ENCODE peak calls at places on chromosomes 4 and X, in five cellular contexts. U is WTC11, E is IMR-90, N is coronary artery, W is K562. H is an unnamed sample.

GRCh38 chr4:164337219-164337944 is 416.5 kb upstream of the SMIM31 start:
- DNase-seq in W (no peak), E (no peak), U (no peak), N (no peak), H (no peak)

GRCh38 chrX:140123446-140123845 is 158.1 kb upstream of the CXorf66 start:
- DNase-seq in W (no peak), N (no peak), U (peak; percentile 32), E (no peak), H (no peak)

GRCh38 chr4:152674359-152674758 is 5.4 kb downstream of the TMEM154 start:
- DNase-seq in W (no peak), E (no peak), U (no peak), N (no peak), H (no peak)

GRCh38 chr4:11497212-11497806 is 68.6 kb upstream of the HS3ST1 start:
- DNase-seq in N (no peak), W (no peak), U (no peak), E (no peak), H (no peak)

GRCh38 chr4:101600287-101600686 is 190.2 kb upstream of the BANK1 start:
- DNase-seq in E (no peak), W (no peak), U (no peak), N (no peak), H (no peak)

GRCh38 chr4:48642421-48643144 is 137.5 kb downstream of the FRYL start:
- DNase-seq in N (no peak), U (no peak), E (peak; percentile 33), W (no peak), H (no peak)

GRCh38 chrX:47202316-47202715 is 8.7 kb downstream of the UBA1 start:
- DNase-seq in W (no peak), N (no peak), E (no peak), U (no peak), H (no peak)

GRCh38 chrX:106999002-106999975 is 723 bp downstream of the MORC4 start:
- DNase-seq in W (no peak), E (peak; percentile 49), U (peak; percentile 25), N (no peak), H (peak; percentile 30)

GRCh38 chrX:20515841-20516461 is 249.2 kb upstream of the RPS6KA3 start:
- DNase-seq in E (peak; percentile 90), N (no peak), U (no peak), W (no peak), H (peak; percentile 24)

GRCh38 chr4:188858696-188859095 is 719.5 kb downstream of the TRIML1 start:
- DNase-seq in E (no peak), W (no peak), N (no peak), U (no peak), H (no peak)

GRCh38 chr4:89249716-89250361 is 57.8 kb downstream of the GPRIN3 start:
- DNase-seq in U (peak; percentile 19), E (no peak), W (no peak), N (no peak), H (no peak)

GRCh38 chrX:102840871-102841705 is 96.0 kb upstream of the RAB40AL start:
- DNase-seq in E (peak; percentile 34), U (no peak), N (no peak), W (peak; percentile 32), H (no peak)

GRCh38 chrX:39309018-39309620 is 507.9 kb downstream of the MID1IP1 start:
- DNase-seq in E (no peak), U (no peak), N (no peak), W (no peak), H (peak; percentile 5)

GRCh38 chrX:97000682-97001393 is 117.1 kb downstream of the RPA4 start:
- DNase-seq in N (no peak), U (no peak), E (no peak), W (no peak), H (no peak)

GRCh38 chrX:826448-826847 is 195.9 kb downstream of the SHOX start:
- DNase-seq in E (no peak), U (no peak), W (no peak), N (no peak), H (no peak)

GRCh38 chr4:16226816-16227461 is 668 bp upstream of the TAPT1 start:
- DNase-seq in N (peak; percentile 74), E (no peak), U (peak; percentile 65), W (peak; percentile 52), H (peak; percentile 64)

GRCh38 chrX:113222305-113222704 is 381.7 kb upstream of the AMOT start:
- DNase-seq in W (no peak), U (no peak), N (no peak), E (no peak), H (no peak)

GRCh38 chrX:31314921-31315320 is 243.1 kb upstream of the FTHL17 start:
- DNase-seq in E (peak; percentile 52), W (no peak), N (no peak), U (no peak), H (no peak)

GRCh38 chr4:143745874-143746273 is 45.4 kb upstream of the FREM3 start:
- DNase-seq in U (no peak), E (no peak), W (no peak), N (no peak), H (no peak)

GRCh38 chr4:41257257-41257900 is 651 bp downstream of the UCHL1 start:
- DNase-seq in U (peak; percentile 55), N (peak; percentile 74), E (peak; percentile 52), W (no peak), H (peak; percentile 49)

GRCh38 chr4:61202638-61203495 is 2.7 kb downstream of the ADGRL3 start:
- DNase-seq in W (no peak), N (no peak), U (peak; percentile 31), E (no peak), H (peak; percentile 11)

GRCh38 chrX:45774961-45775360 is 574.3 kb upstream of the DIPK2B start:
- DNase-seq in N (no peak), W (no peak), E (peak; percentile 81), U (no peak), H (no peak)

GRCh38 chrX:153214934-153215333 is 35.9 kb downstream of the MAGEA1 start:
- DNase-seq in U (no peak), E (no peak), N (no peak), W (no peak), H (no peak)

GRCh38 chrX:12950851-12951589 is 23.9 kb upstream of the TMSB4X start:
- DNase-seq in N (no peak), E (no peak), W (peak; percentile 70), U (peak; percentile 71), H (no peak)
- TF ChIP-seq CTCF in N (no peak), E (peak; percentile 26), W (peak; percentile 88), U (peak; percentile 35), H (peak; percentile 77)

GRCh38 chr4:155809835-155810234 is 51.0 kb downstream of the GUCY1B1 start:
- DNase-seq in E (peak; percentile 92), U (no peak), W (peak; percentile 10), N (no peak), H (peak; percentile 30)
- TF ChIP-seq CTCF in E (peak; percentile 76), U (peak; percentile 31), W (peak; percentile 16), N (peak; percentile 27), H (peak; percentile 44)

GRCh38 chr4:113673450-113673849 is 88.1 kb downstream of the CAMK2D start:
- DNase-seq in U (no peak), W (no peak), N (no peak), E (peak; percentile 54), H (peak; percentile 15)
- TF ChIP-seq CTCF in U (no peak), W (no peak), N (no peak), E (no peak), H (no peak)

DNA sequence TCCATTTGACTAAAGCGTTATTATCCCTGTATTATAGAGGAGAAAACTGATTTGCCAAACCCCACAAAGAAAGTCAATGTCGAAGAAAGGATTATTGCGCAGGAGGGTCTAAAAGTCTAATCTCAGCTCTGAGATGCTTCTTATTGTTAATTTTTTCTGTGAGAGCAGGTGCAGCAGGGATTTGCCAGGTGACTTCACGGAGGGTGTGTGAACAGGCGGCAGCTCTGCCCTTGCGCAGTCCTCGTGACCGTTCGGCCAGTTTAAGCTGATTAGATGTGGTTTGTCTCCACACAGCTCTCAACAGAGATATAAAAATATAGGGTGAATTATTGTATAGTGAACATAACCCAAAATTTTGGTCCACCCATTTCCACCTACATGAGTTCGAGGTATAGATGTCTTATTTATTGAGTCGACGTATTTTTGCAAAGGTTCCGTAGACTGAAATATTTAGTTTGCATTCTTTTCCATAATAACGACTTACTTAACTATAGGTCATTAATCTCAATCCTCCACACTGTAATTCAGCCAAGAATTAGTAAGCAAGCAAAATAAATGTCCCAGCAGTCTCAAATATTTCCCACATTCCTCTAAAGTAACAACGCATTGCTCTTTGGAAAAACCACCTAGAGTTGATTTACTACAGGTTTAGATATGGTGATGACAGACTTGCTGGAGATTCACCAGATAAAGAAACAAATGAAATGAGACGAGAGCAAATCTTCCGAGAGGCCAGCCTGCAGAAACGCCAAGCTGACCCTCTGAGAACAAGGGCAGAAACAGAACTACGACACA is 28.7 kb downstream of the TENM3 start:
- DNase-seq in W (no peak), U (no peak), E (peak; percentile 24), N (no peak), H (no peak)
- TF ChIP-seq CTCF in W (no peak), U (no peak), E (no peak), N (no peak), H (no peak)